ENCODE peak calls at places on chromosome 17, in six cellular contexts. S is A549, A is mesendoderm, F is cardiac muscle cell, Z is SK-N-SH, R is kidney. U is an unnamed sample.

GRCh38 chr17:43759836-43760235 is 1.2 kb upstream of the SOST start:
- DNase-seq in R (no peak), Z (no peak), A (peak), S (no peak), F (no peak), U (no peak)

GRCh38 chr17:59752446-59752845 is 45.0 kb downstream of the VMP1 start:
- DNase-seq in R (no peak), A (no peak), F (no peak), Z (no peak), S (no peak), U (no peak)

GRCh38 chr17:47741109-47741792 is 8.2 kb downstream of the TBX21 start:
- DNase-seq in A (no peak), R (no peak), Z (no peak), S (no peak), F (no peak), U (no peak)

GRCh38 chr17:27284811-27285415 is 9.0 kb upstream of the WSB1 start:
- DNase-seq in Z (no peak), A (no peak), F (peak), S (no peak), R (no peak), U (no peak)

GRCh38 chr17:12739500-12739899 is 49.8 kb upstream of the ARHGAP44 start:
- DNase-seq in A (no peak), F (no peak), Z (no peak), R (no peak), S (no peak), U (no peak)

GRCh38 chr17:78383725-78384471 is 5.4 kb downstream of the PGS1 start:
- DNase-seq in Z (no peak), F (peak), S (no peak), R (peak), A (no peak), U (peak)

GRCh38 chr17:78342438-78343098 is 17.3 kb downstream of the SOCS3 start:
- DNase-seq in R (peak), S (peak), F (peak), A (peak), Z (peak), U (no peak)

GRCh38 chr17:82034371-82035011 is 3.0 kb downstream of the DCXR start:
- DNase-seq in A (peak), R (no peak), S (no peak), F (no peak), Z (no peak), U (no peak)

GRCh38 chr17:16676645-16677044 is 13.4 kb upstream of the CCDC144A start:
- DNase-seq in F (no peak), S (no peak), Z (peak), R (no peak), A (no peak), U (no peak)

GRCh38 chr17:62641101-62641500 is 13.6 kb downstream of the MRC2 start:
- DNase-seq in A (no peak), S (no peak), R (no peak), F (no peak), Z (no peak), U (no peak)

GRCh38 chr17:57034807-57035754 is 50.0 kb upstream of the AKAP1 start:
- DNase-seq in A (no peak), Z (no peak), R (no peak), S (no peak), F (no peak), U (no peak)
- H3K27ac ChIP-seq in A (no peak), Z (no peak), R (peak), S (no peak), F (no peak), U (no peak)

GRCh38 chr17:48832491-48832890 is 1.7 kb downstream of the CALCOCO2 start:
- DNase-seq in R (no peak), A (no peak), F (no peak), Z (no peak), S (no peak), U (no peak)
- H3K27ac ChIP-seq in R (no peak), A (no peak), F (peak), Z (no peak), S (no peak), U (no peak)

DNA sequence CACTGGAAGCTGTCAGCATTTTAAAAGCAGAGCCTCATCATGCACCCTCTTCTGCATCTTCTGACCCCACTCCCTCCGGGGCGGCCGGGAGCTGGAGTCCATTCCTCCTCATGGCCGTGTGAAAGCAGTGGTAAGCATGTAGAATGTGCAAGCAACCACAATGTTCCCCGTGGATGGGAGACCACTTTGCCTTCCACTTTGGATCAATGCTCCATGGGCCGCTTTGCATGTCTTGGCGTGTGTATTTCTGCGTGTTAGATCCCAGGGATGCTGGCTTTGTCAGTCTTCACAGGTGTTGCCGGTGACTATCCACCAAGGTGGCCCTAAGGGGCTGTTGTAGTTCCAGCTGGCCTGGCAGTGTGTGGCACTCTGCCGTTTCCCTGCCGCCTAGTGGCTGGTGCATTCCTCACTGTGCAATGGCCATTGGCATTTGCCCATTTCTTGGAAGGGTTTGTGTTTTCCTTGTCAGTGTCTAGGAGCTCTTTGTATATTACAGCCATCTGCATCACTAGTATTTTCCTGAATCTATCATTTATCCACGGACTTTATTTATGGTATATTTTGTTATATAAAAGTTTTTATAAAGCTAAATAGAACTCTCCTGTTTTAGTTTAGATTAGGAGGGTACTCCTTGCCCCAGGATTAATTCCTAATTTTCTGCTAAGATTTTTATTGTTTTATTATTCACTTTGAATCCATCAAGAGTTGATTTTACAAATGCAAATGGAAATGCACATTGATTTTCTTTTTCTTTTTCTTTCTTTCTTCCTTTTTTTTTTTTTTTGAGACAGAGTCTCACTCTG is 5.8 kb upstream of the ALDH3A1 start:
- DNase-seq in S (peak), R (no peak), F (no peak), Z (no peak), A (no peak), U (peak)
- H3K27ac ChIP-seq in S (peak), R (peak), F (no peak), Z (peak), A (no peak), U (peak)

GRCh38 chr17:80793421-80793820 is 198.2 kb upstream of the CHMP6 start:
- DNase-seq in A (peak), Z (no peak), R (peak), S (no peak), F (no peak), U (no peak)
- H3K27ac ChIP-seq in A (no peak), Z (peak), R (no peak), S (peak), F (no peak), U (no peak)

DNA sequence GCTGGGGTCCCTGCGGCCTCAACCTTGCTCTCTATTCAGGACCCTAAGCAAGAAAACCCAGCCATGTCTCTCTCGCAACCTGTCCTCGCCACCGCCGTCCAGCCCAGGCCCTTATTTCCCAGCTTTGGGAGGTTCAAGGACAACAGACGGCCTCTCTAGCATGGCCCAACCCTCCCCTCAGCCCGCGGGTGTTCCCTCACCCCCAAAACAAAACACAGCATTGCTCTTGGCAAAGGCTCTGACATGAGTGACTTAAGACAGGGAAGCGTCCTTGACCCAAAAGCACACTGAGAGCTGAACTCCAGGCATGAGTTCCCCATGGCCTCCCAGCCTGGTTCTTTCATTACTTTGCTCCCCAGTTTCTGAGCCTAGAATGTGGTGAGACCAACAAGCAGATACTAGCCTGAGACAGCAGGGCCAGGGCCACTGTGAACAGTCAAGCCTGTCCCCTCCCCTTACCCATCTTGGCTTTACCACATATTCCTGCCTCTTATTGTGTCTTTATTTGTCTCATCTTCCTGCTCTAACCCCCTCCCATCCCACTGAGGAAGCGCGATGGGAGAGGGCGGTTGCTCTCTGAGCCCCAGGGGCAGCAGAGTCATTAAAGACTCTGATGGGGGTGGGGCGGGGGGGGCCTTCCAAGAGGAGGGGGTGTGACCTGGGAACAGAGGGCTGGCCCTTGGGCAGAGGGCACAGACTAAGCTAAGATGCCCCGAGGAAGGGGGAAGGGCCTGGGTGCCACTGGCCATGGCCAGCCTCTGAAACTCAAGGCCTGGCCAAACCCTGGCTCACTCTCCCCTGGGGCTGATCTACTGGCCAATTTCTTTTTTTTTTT is 11.8 kb downstream of the SREBF1 start:
- DNase-seq in S (peak), A (peak), F (no peak), R (no peak), Z (no peak), U (no peak)
- H3K27ac ChIP-seq in S (peak), A (peak), F (peak), R (peak), Z (no peak), U (peak)

GRCh38 chr17:57360266-57360665 is 103.9 kb downstream of the MSI2 start:
- DNase-seq in S (no peak), F (no peak), R (no peak), A (no peak), Z (no peak), U (no peak)

GRCh38 chr17:57356153-57356721 is 99.9 kb downstream of the MSI2 start:
- DNase-seq in A (no peak), F (no peak), Z (no peak), R (no peak), S (no peak), U (no peak)

GRCh38 chr17:57357392-57357784 is 101.1 kb downstream of the MSI2 start:
- DNase-seq in Z (no peak), F (no peak), S (no peak), A (no peak), R (peak), U (peak)

GRCh38 chr17:57356722-57357391 is 100.5 kb downstream of the MSI2 start:
- DNase-seq in S (no peak), A (no peak), F (no peak), Z (no peak), R (no peak), U (no peak)

DNA sequence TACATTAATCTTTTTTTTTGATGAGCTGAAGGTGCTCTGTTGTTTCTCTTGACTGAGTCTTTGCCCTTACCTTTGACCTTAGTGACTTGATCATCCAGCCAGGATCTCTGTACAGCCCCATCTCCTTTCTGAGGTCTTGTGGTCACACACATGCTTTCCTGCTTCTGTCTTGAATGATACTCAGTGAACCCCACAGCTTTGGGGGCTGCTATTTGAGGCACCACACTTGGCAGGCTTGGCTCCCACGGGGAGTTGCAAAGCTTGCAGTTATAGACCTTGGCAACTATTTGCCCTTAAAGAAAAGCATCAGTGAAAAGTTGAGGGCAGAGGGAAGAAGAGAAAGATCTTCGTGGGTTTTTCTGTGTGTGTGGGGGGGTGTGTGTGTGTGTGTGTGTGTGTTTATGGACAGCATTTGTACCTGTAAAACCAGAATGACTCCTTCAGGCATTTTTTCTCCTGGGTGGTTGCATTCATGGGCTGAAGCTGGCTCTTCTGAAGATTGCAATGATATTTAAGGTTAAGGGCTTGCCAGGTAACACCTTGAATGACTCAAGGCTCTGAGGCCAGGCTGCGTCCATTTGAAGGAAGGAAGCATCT is 101.6 kb downstream of the MSI2 start:
- DNase-seq in S (no peak), R (no peak), Z (no peak), A (no peak), F (no peak), U (no peak)
- H3K27ac ChIP-seq in S (no peak), R (peak), Z (no peak), A (no peak), F (no peak), U (peak)

GRCh38 chr17:46026045-46026814 is 27.2 kb downstream of the STH start:
- DNase-seq in A (no peak), Z (no peak), F (no peak), S (no peak), R (no peak), U (no peak)
- H3K27ac ChIP-seq in A (no peak), Z (no peak), F (peak), S (no peak), R (no peak), U (peak)

DNA sequence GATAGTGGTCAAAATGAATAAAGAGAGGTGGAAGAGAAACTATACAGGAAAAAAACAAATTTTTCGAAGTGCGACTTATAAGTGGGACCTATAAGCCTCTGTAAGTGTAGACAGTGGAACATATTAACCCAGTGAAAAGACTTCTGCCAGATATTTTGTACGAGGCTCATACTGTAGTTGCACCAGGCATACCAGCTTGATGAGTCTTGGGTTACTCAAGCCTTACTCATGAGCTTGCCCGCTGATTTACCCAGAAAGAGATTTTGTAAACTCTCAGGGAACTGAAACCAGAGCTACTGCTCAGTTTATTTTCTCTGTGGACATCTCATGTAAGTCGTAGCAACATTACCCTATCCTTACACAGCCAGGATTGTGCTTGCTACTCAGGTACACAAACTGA is 708.0 kb upstream of the SOX9 start:
- DNase-seq in R (no peak), A (no peak), Z (no peak), F (peak), S (peak), U (no peak)
- H3K27ac ChIP-seq in R (no peak), A (no peak), Z (peak), F (no peak), S (peak), U (no peak)

GRCh38 chr17:74368341-74369152 is 1.2 kb downstream of the GPR142 start:
- DNase-seq in F (peak), R (no peak), S (peak), Z (peak), A (peak), U (peak)
- H3K27ac ChIP-seq in F (no peak), R (no peak), S (no peak), Z (no peak), A (no peak), U (peak)

DNA sequence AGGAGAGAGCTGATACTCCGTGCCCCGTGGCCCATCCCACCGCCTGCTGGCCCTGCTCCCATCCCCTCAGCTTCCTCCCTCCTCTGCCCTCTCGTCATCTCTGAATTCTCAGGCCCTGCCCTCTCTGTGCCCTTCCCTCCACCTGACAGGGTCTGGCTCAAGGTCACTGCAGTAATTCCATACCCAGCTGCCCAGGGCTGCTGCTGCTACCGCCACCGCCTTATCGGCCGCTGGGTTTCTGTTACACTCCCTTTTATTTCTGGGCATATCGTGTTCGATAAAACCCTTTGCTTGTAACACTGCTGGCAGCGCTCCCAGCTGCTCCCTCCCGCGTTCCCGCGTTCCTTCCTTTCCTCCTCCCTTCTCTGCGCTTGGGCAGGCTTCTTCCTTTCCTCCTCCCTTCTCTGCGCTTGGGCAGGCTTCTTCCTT is 1.2 kb downstream of the EPN3 start:
- DNase-seq in Z (peak), R (peak), S (no peak), A (no peak), F (peak), U (no peak)
- H3K27ac ChIP-seq in Z (no peak), R (peak), S (peak), A (no peak), F (no peak), U (no peak)

U was measured in caudate nucleus.